ENCODE peak calls at places on chromosomes 7 and 10, in five cellular contexts. C, D, I, Q and H are unnamed samples. For H3K27me3, the result is how much of the 10 kb centered on the place peaks cover.

GRCh38 chr7:5448378-5449042 is 24.9 kb upstream of the TNRC18 start:
- DNase-seq in D (no peak), C (peak), I (no peak), Q (no peak), H (no peak)

GRCh38 chr10:110985497-110986270 is 66.3 kb downstream of the SHOC2 start:
- DNase-seq in D (no peak), Q (no peak), C (no peak), I (no peak), H (no peak)

GRCh38 chr7:75905785-75906604 is 9.0 kb upstream of the POR start:
- DNase-seq in C (no peak), Q (peak), D (peak), I (peak), H (peak)

GRCh38 chr10:131834152-131834810 is 66.5 kb upstream of the PPP2R2D start:
- DNase-seq in D (no peak), Q (no peak), C (no peak), I (no peak), H (peak)

GRCh38 chr10:114403545-114404161 is 649 bp downstream of the AFAP1L2 start:
- DNase-seq in Q (no peak), I (no peak), C (no peak), D (peak), H (no peak)

GRCh38 chr7:128928159-128928558 is 9.6 kb upstream of the IRF5 start:
- DNase-seq in Q (no peak), C (no peak), D (no peak), I (no peak), H (no peak)

GRCh38 chr7:105195891-105196290 is 181.9 kb downstream of the KMT2E start:
- DNase-seq in I (no peak), C (no peak), Q (no peak), D (no peak), H (no peak)

GRCh38 chr10:110505130-110505815 is 7.6 kb downstream of the DUSP5 start:
- DNase-seq in D (no peak), Q (no peak), C (no peak), I (no peak), H (no peak)

GRCh38 chr7:1059200-1060091 is 15.1 kb downstream of the GPR146 start:
- DNase-seq in D (peak), I (no peak), Q (no peak), C (no peak), H (no peak)

GRCh38 chr10:844552-844951 is 87.0 kb downstream of the LARP4B start:
- DNase-seq in D (no peak), Q (no peak), I (peak), C (no peak), H (no peak)

GRCh38 chr7:14835399-14835798 is 67.2 kb downstream of the DGKB start:
- DNase-seq in C (no peak), I (no peak), Q (peak), D (no peak), H (no peak)

GRCh38 chr10:3874988-3875841 is 90.2 kb upstream of the KLF6 start:
- DNase-seq in I (no peak), C (no peak), D (peak), Q (no peak), H (no peak)

GRCh38 chr10:32379314-32379949 is 32.5 kb upstream of the EPC1 start:
- DNase-seq in C (peak), I (peak), Q (peak), D (no peak), H (no peak)

GRCh38 chr10:79019961-79020491 is 48.7 kb upstream of the ZMIZ1 start:
- DNase-seq in D (no peak), Q (no peak), C (no peak), I (peak), H (peak)

GRCh38 chr10:74118794-74119193 is 31.8 kb downstream of the AP3M1 start:
- DNase-seq in Q (no peak), C (no peak), D (peak), I (no peak), H (no peak)

GRCh38 chr10:118973744-118974143 is 55.8 kb upstream of the NANOS1 start:
- DNase-seq in I (no peak), D (no peak), C (no peak), Q (no peak), H (no peak)

GRCh38 chr7:1210321-1210978 is 22.2 kb upstream of the UNCX start:
- DNase-seq in Q (peak), D (no peak), C (peak), I (no peak), H (no peak)

GRCh38 chr10:109062371-109062770 is 860.9 kb downstream of the XPNPEP1 start:
- DNase-seq in Q (no peak), C (no peak), I (peak), D (no peak), H (no peak)

GRCh38 chr7:29113384-29114102 is 32.8 kb downstream of the CPVL start:
- DNase-seq in C (no peak), D (peak), I (no peak), Q (no peak), H (no peak)

GRCh38 chr10:73625004-73625883 is 16.0 kb downstream of the MYOZ1 start:
- DNase-seq in Q (no peak), I (peak), C (peak), D (peak), H (peak)

GRCh38 chr7:134660242-134660785 is 13.7 kb downstream of the BPGM start:
- DNase-seq in D (no peak), C (no peak), Q (no peak), I (peak), H (no peak)

GRCh38 chr7:37081436-37081835 is 357.1 kb upstream of the AOAH start:
- DNase-seq in Q (peak), C (no peak), D (peak), I (no peak), H (no peak)

GRCh38 chr7:16492513-16493062 is 27.1 kb upstream of the SOSTDC1 start:
- DNase-seq in D (no peak), I (peak), C (no peak), Q (no peak), H (no peak)

GRCh38 chr10:58546137-58546536 is 33.5 kb downstream of the BICC1 start:
- DNase-seq in C (no peak), D (no peak), Q (no peak), I (no peak), H (no peak)

GRCh38 chr7:48617988-48618387 is 306.4 kb upstream of the CDC14C start:
- DNase-seq in D (no peak), C (no peak), I (no peak), Q (no peak), H (no peak)

GRCh38 chr10:788796-789748 is 99.6 kb upstream of the DIP2C start:
- DNase-seq in D (peak), Q (peak), I (peak), C (peak), H (peak)

GRCh38 chr10:2839081-2839725 is 228.1 kb upstream of the PFKP start:
- DNase-seq in C (peak), Q (no peak), I (peak), D (peak), H (peak)

GRCh38 chr7:8271960-8272359 is 10.0 kb upstream of the ICA1 start:
- DNase-seq in I (no peak), Q (no peak), C (no peak), D (no peak), H (no peak)

GRCh38 chr10:12975266-12975665 is 26.2 kb downstream of the CCDC3 start:
- DNase-seq in D (no peak), Q (no peak), C (no peak), I (no peak), H (no peak)

GRCh38 chr7:114791771-114792170 is 130.1 kb upstream of the MDFIC start:
- DNase-seq in I (peak), C (no peak), Q (no peak), D (no peak), H (no peak)

GRCh38 chr10:6108631-6109443 is 20.0 kb downstream of the RBM17 start:
- DNase-seq in I (peak), D (no peak), C (no peak), Q (no peak), H (no peak)

GRCh38 chr7:12550956-12551355 is 19.6 kb upstream of the SCIN start:
- DNase-seq in C (no peak), D (no peak), I (peak), Q (no peak), H (no peak)

GRCh38 chr7:31782411-31782991 is 95.5 kb downstream of the PPP1R17 start:
- DNase-seq in D (no peak), C (no peak), I (peak), Q (no peak), H (no peak)

GRCh38 chr7:116316838-116317612 is 106.7 kb downstream of the TES start:
- DNase-seq in D (no peak), I (peak), Q (peak), C (peak), H (no peak)

GRCh38 chr7:152899482-152900166 is 140.1 kb downstream of the ACTR3B start:
- DNase-seq in Q (peak), D (no peak), I (no peak), C (peak), H (peak)

GRCh38 chr10:86715156-86715795 is 41.1 kb upstream of the BMPR1A start:
- DNase-seq in Q (no peak), I (no peak), D (no peak), C (no peak), H (no peak)

GRCh38 chr10:409403-410040 is 274.3 kb downstream of the ZMYND11 start:
- DNase-seq in Q (no peak), D (no peak), I (no peak), C (no peak), H (no peak)

GRCh38 chr7:51346136-51346535 is 29.5 kb upstream of the COBL start:
- DNase-seq in D (no peak), C (no peak), Q (no peak), I (no peak), H (no peak)

GRCh38 chr7:100825760-100826545 is 1.4 kb downstream of the EPHB4 start:
- DNase-seq in C (no peak), D (no peak), Q (no peak), I (peak), H (peak)

GRCh38 chr7:100826546-100827329 is 585 bp downstream of the EPHB4 start:
- DNase-seq in C (peak), Q (no peak), I (no peak), D (no peak), H (peak)

GRCh38 chr7:100825215-100825671 is 2.1 kb downstream of the EPHB4 start:
- DNase-seq in Q (peak), I (no peak), D (no peak), C (peak), H (peak)

GRCh38 chr7:100829150-100829716 is 1.9 kb upstream of the EPHB4 start:
- DNase-seq in I (no peak), Q (peak), D (no peak), C (no peak), H (peak)

GRCh38 chr7:100827330-100828226 is at the start of gene EPHB4:
- DNase-seq in I (peak), Q (peak), D (peak), C (peak), H (peak)
- TF ChIP-seq POLR2A in I (no peak), Q (no peak), D (peak), C (peak), H (peak)

GRCh38 chr7:39085590-39086049 is 107.9 kb downstream of the POU6F2 start:
- DNase-seq in I (no peak), D (no peak), C (no peak), Q (no peak), H (no peak)

GRCh38 chr7:39086638-39087360 is 109.1 kb downstream of the POU6F2 start:
- DNase-seq in I (no peak), D (no peak), Q (no peak), C (no peak), H (no peak)

GRCh38 chr7:39083781-39084180 is 106.1 kb downstream of the POU6F2 start:
- DNase-seq in D (no peak), C (no peak), Q (no peak), I (no peak), H (no peak)

GRCh38 chr7:39084344-39084743 is 106.6 kb downstream of the POU6F2 start:
- DNase-seq in I (no peak), C (no peak), D (no peak), Q (no peak), H (no peak)

GRCh38 chr7:39085189-39085588 is 107.5 kb downstream of the POU6F2 start:
- DNase-seq in I (no peak), Q (no peak), D (no peak), C (no peak), H (no peak)
- H3K4me3 ChIP-seq in I (no peak), Q (no peak), D (no peak), C (no peak), H (no peak)

GRCh38 chr10:89534826-89535166 is 598 bp downstream of the SLC16A12 start:
- DNase-seq in D (no peak), Q (no peak), I (no peak), C (no peak), H (no peak)
- H3K27me3 ChIP-seq in D (half or more), Q (under half), I (under half), C (under half), H (under half)

DNA sequence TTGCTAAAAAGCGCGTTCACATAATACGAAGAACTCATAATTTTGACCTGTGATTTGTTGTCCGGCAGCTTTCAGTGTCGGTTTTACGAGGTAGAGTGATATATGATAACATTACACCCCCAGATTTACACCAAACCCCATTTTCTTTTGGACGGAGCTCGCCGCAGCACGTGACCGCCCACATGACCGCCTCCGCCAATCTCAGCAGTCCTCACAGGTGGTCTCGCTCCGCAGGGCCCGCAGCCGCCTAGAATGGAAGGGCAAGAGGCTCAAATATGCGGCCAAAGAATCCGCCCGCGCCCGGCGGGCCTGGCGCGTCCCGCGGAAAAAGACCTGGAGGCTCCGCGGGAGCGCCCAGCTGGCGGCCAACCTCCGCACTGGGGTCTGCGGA is at the start of gene HOXA7:
- DNase-seq in C (no peak), D (peak), Q (no peak), I (peak), H (peak)
- TF ChIP-seq POLR2A in C (no peak), D (no peak), Q (no peak), I (no peak), H (no peak)